ENCODE peak calls at places on chromosome 6, in four cellular contexts. One of them, this sample, is unnamed. For H3K36me3, the result is how much of the 10 kb centered on the place peaks cover.

GRCh38 chr6:156949376-156949775 is 172.2 kb downstream of the ARID1B start:
- DNase-seq in heart right ventricle: no peak
- DNase-seq in Panc1: no peak
- DNase-seq in BE2C: no peak
- DNase-seq in this sample: no peak

GRCh38 chr6:99064769-99065168 is 117.0 kb upstream of the FBXL4 start:
- DNase-seq in heart right ventricle: no peak
- DNase-seq in Panc1: no peak
- DNase-seq in BE2C: no peak
- DNase-seq in this sample: no peak

GRCh38 chr6:6686748-6687601 is 98.5 kb downstream of the LY86 start:
- DNase-seq in heart right ventricle: peak
- DNase-seq in Panc1: no peak
- DNase-seq in BE2C: peak
- DNase-seq in this sample: peak

GRCh38 chr6:138371720-138372119 is 6.0 kb upstream of the SMIM28 start:
- DNase-seq in heart right ventricle: no peak
- DNase-seq in Panc1: no peak
- DNase-seq in BE2C: peak
- DNase-seq in this sample: no peak

GRCh38 chr6:24864345-24864744 is 65.6 kb upstream of the ARMH2 start:
- DNase-seq in heart right ventricle: no peak
- DNase-seq in Panc1: no peak
- DNase-seq in BE2C: peak
- DNase-seq in this sample: no peak

GRCh38 chr6:124867126-124867525 is 95.1 kb upstream of the RNF217 start:
- DNase-seq in heart right ventricle: no peak
- DNase-seq in Panc1: no peak
- DNase-seq in BE2C: no peak
- DNase-seq in this sample: no peak

GRCh38 chr6:92132446-92132845 is 1286.9 kb downstream of the EPHA7 start:
- DNase-seq in heart right ventricle: no peak
- DNase-seq in Panc1: no peak
- DNase-seq in BE2C: no peak
- DNase-seq in this sample: no peak

GRCh38 chr6:33207569-33208088 is 671 bp upstream of the RING1 start:
- DNase-seq in heart right ventricle: peak
- DNase-seq in Panc1: no peak
- DNase-seq in BE2C: peak
- DNase-seq in this sample: no peak

GRCh38 chr6:158557927-158558326 is 2.0 kb upstream of the TMEM181 start:
- DNase-seq in heart right ventricle: no peak
- DNase-seq in Panc1: no peak
- DNase-seq in BE2C: no peak
- DNase-seq in this sample: no peak

GRCh38 chr6:56246544-56246940 is 838 bp downstream of the COL21A1 start:
- DNase-seq in heart right ventricle: no peak
- DNase-seq in Panc1: no peak
- DNase-seq in BE2C: no peak
- DNase-seq in this sample: no peak

GRCh38 chr6:15400572-15401004 is 154.7 kb downstream of the JARID2 start:
- DNase-seq in heart right ventricle: peak
- DNase-seq in Panc1: no peak
- DNase-seq in BE2C: peak
- DNase-seq in this sample: no peak

GRCh38 chr6:48426636-48427035 is 315.6 kb upstream of the PTCHD4 start:
- DNase-seq in heart right ventricle: no peak
- DNase-seq in Panc1: no peak
- DNase-seq in BE2C: no peak
- DNase-seq in this sample: peak

GRCh38 chr6:141403103-141403502 is 729.6 kb upstream of the GJE1 start:
- DNase-seq in heart right ventricle: no peak
- DNase-seq in Panc1: no peak
- DNase-seq in BE2C: no peak
- DNase-seq in this sample: no peak

GRCh38 chr6:87197547-87197946 is 42.2 kb downstream of the ZNF292 start:
- DNase-seq in heart right ventricle: no peak
- DNase-seq in Panc1: no peak
- DNase-seq in BE2C: no peak
- DNase-seq in this sample: no peak

GRCh38 chr6:160510199-160510598 is 153.9 kb downstream of the LPA start:
- DNase-seq in heart right ventricle: no peak
- DNase-seq in Panc1: no peak
- DNase-seq in BE2C: no peak
- DNase-seq in this sample: no peak

GRCh38 chr6:111663692-111664564 is 58.2 kb upstream of the TRAF3IP2 start:
- DNase-seq in heart right ventricle: peak
- DNase-seq in Panc1: no peak
- DNase-seq in BE2C: peak
- DNase-seq in this sample: no peak

GRCh38 chr6:25122001-25122400 is 157.2 kb upstream of the CARMIL1 start:
- DNase-seq in heart right ventricle: peak
- DNase-seq in Panc1: no peak
- DNase-seq in BE2C: peak
- DNase-seq in this sample: no peak

GRCh38 chr6:166487148-166487547 is 99.3 kb downstream of the RAMACL start:
- DNase-seq in heart right ventricle: no peak
- DNase-seq in Panc1: no peak
- DNase-seq in BE2C: no peak
- DNase-seq in this sample: no peak

GRCh38 chr6:95017922-95018321 is 559.4 kb upstream of the MANEA start:
- DNase-seq in heart right ventricle: no peak
- DNase-seq in Panc1: no peak
- DNase-seq in BE2C: no peak
- DNase-seq in this sample: no peak

GRCh38 chr6:44554901-44555300 is 167.4 kb downstream of the CDC5L start:
- DNase-seq in heart right ventricle: no peak
- DNase-seq in Panc1: no peak
- DNase-seq in BE2C: no peak
- DNase-seq in this sample: no peak

GRCh38 chr6:158819977-158820632 is 937 bp upstream of the EZR start:
- DNase-seq in heart right ventricle: no peak
- DNase-seq in Panc1: no peak
- DNase-seq in BE2C: no peak
- DNase-seq in this sample: no peak

GRCh38 chr6:68024570-68025269 is 610.4 kb upstream of the ADGRB3 start:
- DNase-seq in heart right ventricle: no peak
- DNase-seq in Panc1: no peak
- DNase-seq in BE2C: no peak
- DNase-seq in this sample: no peak

GRCh38 chr6:73263570-73263909 is 544 bp upstream of the KHDC1 start:
- DNase-seq in heart right ventricle: no peak
- DNase-seq in Panc1: no peak
- DNase-seq in BE2C: no peak
- DNase-seq in this sample: no peak

GRCh38 chr6:39053016-39053595 is 4.5 kb downstream of the GLP1R start:
- DNase-seq in heart right ventricle: no peak
- DNase-seq in Panc1: no peak
- DNase-seq in BE2C: no peak
- DNase-seq in this sample: no peak

GRCh38 chr6:166466178-166467122 is 83.7 kb upstream of the MPC1 start:
- DNase-seq in heart right ventricle: no peak
- DNase-seq in Panc1: no peak
- DNase-seq in BE2C: no peak
- DNase-seq in this sample: no peak

GRCh38 chr6:30154709-30155521 is 6.1 kb downstream of the TRIM10 start:
- DNase-seq in heart right ventricle: no peak
- DNase-seq in Panc1: no peak
- DNase-seq in BE2C: no peak
- DNase-seq in this sample: peak

GRCh38 chr6:140537211-140537610 is 1162.8 kb upstream of the CITED2 start:
- DNase-seq in heart right ventricle: no peak
- DNase-seq in Panc1: peak
- DNase-seq in BE2C: no peak
- DNase-seq in this sample: peak

GRCh38 chr6:166862287-166862977 is 93.9 kb downstream of the RNASET2 start:
- DNase-seq in heart right ventricle: peak
- DNase-seq in Panc1: no peak
- DNase-seq in BE2C: peak
- DNase-seq in this sample: no peak

GRCh38 chr6:148559848-148560433 is 186.9 kb upstream of the UST start:
- DNase-seq in heart right ventricle: peak
- DNase-seq in Panc1: no peak
- DNase-seq in BE2C: peak
- DNase-seq in this sample: no peak

GRCh38 chr6:95614094-95614493 is 36.8 kb downstream of the MANEA start:
- DNase-seq in heart right ventricle: no peak
- DNase-seq in Panc1: no peak
- DNase-seq in BE2C: no peak
- DNase-seq in this sample: no peak

GRCh38 chr6:149271348-149272340 is 45.9 kb upstream of the TAB2 start:
- DNase-seq in heart right ventricle: no peak
- DNase-seq in Panc1: no peak
- DNase-seq in BE2C: no peak
- DNase-seq in this sample: no peak

GRCh38 chr6:76885861-76886301 is 577.4 kb downstream of the HTR1B start:
- DNase-seq in heart right ventricle: no peak
- DNase-seq in Panc1: no peak
- DNase-seq in BE2C: no peak
- DNase-seq in this sample: no peak

GRCh38 chr6:151374024-151374423 is 17.3 kb downstream of the ZBTB2 start:
- DNase-seq in heart right ventricle: no peak
- DNase-seq in Panc1: no peak
- DNase-seq in BE2C: no peak
- DNase-seq in this sample: no peak
- H3K36me3 ChIP-seq in heart right ventricle: under half
- H3K36me3 ChIP-seq in Panc1: under half
- H3K36me3 ChIP-seq in BE2C: under half
- H3K36me3 ChIP-seq in this sample: under half

DNA sequence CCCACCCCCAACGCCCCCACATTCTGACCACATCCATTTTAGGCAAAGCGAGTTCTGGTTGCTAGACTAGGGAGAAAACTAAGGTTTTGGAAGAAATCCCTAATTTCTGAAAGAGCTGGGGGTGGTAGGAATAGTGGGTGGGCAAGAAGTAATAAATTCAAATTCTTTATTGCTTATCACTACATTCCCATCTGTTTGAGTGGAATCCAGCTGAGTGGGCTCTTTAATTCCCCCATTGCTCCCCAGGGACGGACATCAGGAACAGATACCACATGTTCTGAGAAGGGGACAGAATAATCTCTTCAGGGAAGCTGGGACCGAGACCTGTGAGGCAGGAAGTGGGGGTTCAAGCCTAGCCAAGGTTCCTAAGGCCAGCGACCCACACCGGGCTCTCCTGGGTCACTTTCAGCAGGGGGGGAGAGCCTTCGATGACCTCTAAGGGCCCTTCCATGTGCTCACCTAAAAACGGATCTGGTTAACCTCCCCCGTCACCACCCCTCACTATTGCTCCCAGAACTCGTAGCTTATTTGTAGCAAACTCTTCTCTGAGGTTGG is 42.3 kb upstream of the MRPS10 start:
- DNase-seq in heart right ventricle: no peak
- DNase-seq in Panc1: no peak
- DNase-seq in BE2C: no peak
- DNase-seq in this sample: no peak
- H3K4me3 ChIP-seq in heart right ventricle: no peak
- H3K4me3 ChIP-seq in Panc1: no peak
- H3K4me3 ChIP-seq in BE2C: no peak
- H3K4me3 ChIP-seq in this sample: no peak

GRCh38 chr6:79570802-79571367 is 33.7 kb upstream of the LCA5 start:
- DNase-seq in heart right ventricle: no peak
- DNase-seq in Panc1: no peak
- DNase-seq in BE2C: no peak
- DNase-seq in this sample: no peak
- TF ChIP-seq CTCF in heart right ventricle: peak
- TF ChIP-seq CTCF in Panc1: peak
- TF ChIP-seq CTCF in BE2C: peak
- TF ChIP-seq CTCF in this sample: peak

DNA sequence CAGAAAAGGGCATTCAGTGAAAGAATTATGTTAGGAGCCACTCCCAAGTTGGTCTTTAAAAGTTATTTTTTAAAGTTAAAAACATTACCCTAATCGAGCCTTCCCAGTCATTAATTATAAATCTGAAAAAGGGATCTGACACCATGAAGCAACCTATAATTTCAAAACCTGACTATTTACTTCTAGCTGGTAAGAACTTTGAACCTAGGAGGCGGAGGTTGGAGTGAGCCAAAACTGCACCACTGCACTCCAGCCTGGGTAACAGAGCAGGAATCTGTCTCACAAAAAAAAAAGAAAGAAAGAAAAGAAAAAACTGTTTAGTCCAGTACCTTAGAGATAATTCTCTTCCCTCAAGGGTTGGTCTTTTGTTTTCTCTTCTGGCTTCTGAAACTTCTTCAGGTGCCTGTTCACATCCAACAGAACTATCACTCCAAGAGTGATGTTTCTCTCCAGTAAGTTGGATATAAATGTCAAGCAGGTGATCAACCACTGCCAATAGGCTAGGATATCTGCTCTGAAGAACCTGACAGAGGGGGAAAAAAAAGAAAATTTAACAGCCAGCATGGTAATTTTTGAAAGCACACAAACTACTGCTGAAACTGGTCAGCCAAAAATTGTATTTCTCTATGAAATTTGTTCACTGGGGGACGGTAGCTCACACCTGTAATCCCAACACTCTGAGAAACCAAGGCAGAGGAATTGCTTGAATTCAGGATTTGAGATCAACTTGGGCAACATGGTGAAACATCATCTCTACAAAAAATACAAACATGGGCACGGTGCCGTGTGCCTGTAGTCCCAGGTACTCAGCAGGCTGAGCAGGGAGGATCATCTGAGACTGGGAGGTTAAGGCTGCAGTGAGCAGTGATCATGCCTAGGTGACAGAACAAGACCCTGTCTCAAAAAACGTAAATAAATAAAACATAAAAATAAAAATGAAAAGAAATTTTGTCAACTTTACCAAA is 38.2 kb downstream of the MDN1 start:
- DNase-seq in heart right ventricle: no peak
- DNase-seq in Panc1: no peak
- DNase-seq in BE2C: no peak
- DNase-seq in this sample: no peak
- H3K36me3 ChIP-seq in heart right ventricle: under half
- H3K36me3 ChIP-seq in Panc1: under half
- H3K36me3 ChIP-seq in BE2C: half or more
- H3K36me3 ChIP-seq in this sample: under half